ENCODE peak calls at places on chromosomes 6 and 20, in nine cellular contexts. H, G, S, J, I, K, F, L and C are unnamed samples.
A peak's percentile ranks its signal among the peaks of the same experiment; 100 is the strongest.

GRCh38 chr6:35093118-35093445 is 48.1 kb downstream of the TCP11 start:
- DNase-seq in H (no peak), G (no peak), S (no peak), J (no peak), I (no peak), K (no peak), F (no peak), L (no peak), C (no peak)

GRCh38 chr20:52630138-52630537 is 342.0 kb upstream of the TSHZ2 start:
- DNase-seq in H (no peak), G (no peak), S (no peak), J (no peak), I (no peak), K (no peak), F (no peak), L (no peak), C (no peak)

GRCh38 chr6:116444092-116444491 is 17.1 kb upstream of the CALHM6 start:
- DNase-seq in H (no peak), G (peak; percentile 46), S (peak; percentile 45), J (no peak), I (no peak), K (no peak), F (no peak), L (no peak), C (peak; percentile 10)

GRCh38 chr6:161393839-161394364 is 120.0 kb upstream of the AGPAT4 start:
- DNase-seq in H (peak; percentile 60), G (peak; percentile 64), S (peak; percentile 60), J (peak; percentile 85), I (peak; percentile 23), K (peak; percentile 32), F (peak; percentile 41), L (no peak), C (peak; percentile 67)

GRCh38 chr20:19814241-19814640 is 56.2 kb downstream of the RIN2 start:
- DNase-seq in H (no peak), G (no peak), S (no peak), J (no peak), I (no peak), K (no peak), F (no peak), L (no peak), C (no peak)

GRCh38 chr6:1865585-1865984 is 255.9 kb downstream of the FOXC1 start:
- DNase-seq in H (no peak), G (no peak), S (no peak), J (peak; percentile 52), I (no peak), K (no peak), F (no peak), L (no peak), C (no peak)

GRCh38 chr6:148138478-148138877 is 204.2 kb upstream of the SASH1 start:
- DNase-seq in H (no peak), G (no peak), S (no peak), J (no peak), I (no peak), K (no peak), F (no peak), L (no peak), C (no peak)

GRCh38 chr6:155316419-155316818 is 2.1 kb upstream of the TFB1M start:
- DNase-seq in H (no peak), G (no peak), S (no peak), J (no peak), I (no peak), K (no peak), F (no peak), L (no peak), C (no peak)

GRCh38 chr6:152129606-152130249 is 322.2 kb downstream of the ESR1 start:
- DNase-seq in H (no peak), G (no peak), S (peak; percentile 50), J (no peak), I (no peak), K (no peak), F (no peak), L (no peak), C (no peak)

GRCh38 chr6:156776470-156776840 is 723 bp upstream of the ARID1B start:
- DNase-seq in H (peak; percentile 56), G (no peak), S (peak; percentile 67), J (no peak), I (no peak), K (no peak), F (no peak), L (no peak), C (peak; percentile 17)

GRCh38 chr6:151044465-151045441 is 179.3 kb downstream of the MTHFD1L start:
- DNase-seq in H (peak; percentile 44), G (no peak), S (peak; percentile 51), J (no peak), I (no peak), K (no peak), F (peak; percentile 63), L (no peak), C (peak; percentile 82)

GRCh38 chr6:136108591-136108990 is 141.5 kb downstream of the MTFR2 start:
- DNase-seq in H (no peak), G (no peak), S (no peak), J (no peak), I (no peak), K (no peak), F (no peak), L (no peak), C (no peak)

GRCh38 chr20:34945315-34946077 is 10.1 kb downstream of the GSS start:
- DNase-seq in H (no peak), G (no peak), S (no peak), J (no peak), I (no peak), K (no peak), F (no peak), L (no peak), C (no peak)

GRCh38 chr20:17928633-17929311 is 39.8 kb downstream of the SNX5 start:
- DNase-seq in H (no peak), G (no peak), S (peak; percentile 91), J (no peak), I (no peak), K (no peak), F (no peak), L (no peak), C (no peak)

GRCh38 chr6:34391023-34391485 is 1.4 kb downstream of the NUDT3 start:
- DNase-seq in H (peak; percentile 9), G (no peak), S (peak; percentile 64), J (no peak), I (no peak), K (no peak), F (peak; percentile 8), L (no peak), C (no peak)

GRCh38 chr6:157068691-157069228 is 254.6 kb downstream of the TMEM242 start:
- DNase-seq in H (no peak), G (no peak), S (no peak), J (no peak), I (no peak), K (no peak), F (no peak), L (no peak), C (no peak)

GRCh38 chr6:73710470-73710869 is 14.5 kb downstream of the CD109 start:
- DNase-seq in H (no peak), G (no peak), S (no peak), J (no peak), I (no peak), K (no peak), F (no peak), L (no peak), C (no peak)

GRCh38 chr6:161414180-161414579 is 140.3 kb upstream of the AGPAT4 start:
- DNase-seq in H (no peak), G (no peak), S (no peak), J (no peak), I (no peak), K (no peak), F (no peak), L (no peak), C (no peak)

GRCh38 chr6:57224769-57225515 is 2.8 kb upstream of the RAB23 start:
- DNase-seq in H (no peak), G (no peak), S (no peak), J (no peak), I (no peak), K (no peak), F (no peak), L (no peak), C (no peak)

GRCh38 chr6:150377211-150377781 is 8.5 kb downstream of the IYD start:
- DNase-seq in H (no peak), G (no peak), S (no peak), J (no peak), I (no peak), K (no peak), F (peak; percentile 31), L (no peak), C (no peak)

GRCh38 chr20:22447448-22447778 is 137.0 kb downstream of the FOXA2 start:
- DNase-seq in H (no peak), G (no peak), S (no peak), J (no peak), I (no peak), K (no peak), F (no peak), L (no peak), C (no peak)

GRCh38 chr6:136790411-136791295 is 1.6 kb downstream of the MAP3K5 start:
- DNase-seq in H (no peak), G (no peak), S (no peak), J (no peak), I (no peak), K (no peak), F (no peak), L (no peak), C (no peak)

GRCh38 chr6:23334360-23334759 is 765.0 kb downstream of the HDGFL1 start:
- DNase-seq in H (no peak), G (no peak), S (no peak), J (no peak), I (no peak), K (no peak), F (no peak), L (no peak), C (no peak)